ENCODE peak calls at places on chromosome 12, in seven cellular contexts. O is stomach, B is adrenal gland, X is ovary, Y is endothelial cell of umbilical vein, G is gastrocnemius medialis, R is uterus. T is an unnamed sample.

GRCh38 chr12:112163056-112163455 is 37.7 kb downstream of the TRAFD1 start:
- DNase-seq in O (no peak), B (no peak), X (no peak), Y (no peak), G (no peak), R (no peak), T (no peak)

GRCh38 chr12:45688188-45688587 is 41.3 kb upstream of the ARID2 start:
- DNase-seq in O (no peak), B (no peak), X (no peak), Y (no peak), G (no peak), R (no peak), T (no peak)

GRCh38 chr12:124688356-124688992 is 121.1 kb upstream of the NCOR2 start:
- DNase-seq in O (no peak), B (no peak), X (no peak), Y (peak; percentile 56), G (no peak), R (no peak), T (no peak)

GRCh38 chr12:29242921-29243431 is 93.9 kb downstream of the FAR2 start:
- DNase-seq in O (no peak), B (peak; percentile 5), X (no peak), Y (peak; percentile 97), G (no peak), R (no peak), T (no peak)

GRCh38 chr12:25811656-25812126 is 146.8 kb upstream of the RASSF8 start:
- DNase-seq in O (no peak), B (no peak), X (no peak), Y (peak; percentile 73), G (no peak), R (no peak), T (no peak)

GRCh38 chr12:79725987-79726386 is 35.2 kb upstream of the PAWR start:
- DNase-seq in O (no peak), B (no peak), X (no peak), Y (no peak), G (no peak), R (no peak), T (no peak)

GRCh38 chr12:10941916-10942607 is 3.0 kb upstream of the TAS2R14 start:
- DNase-seq in O (no peak), B (no peak), X (no peak), Y (no peak), G (no peak), R (no peak), T (no peak)

GRCh38 chr12:127063339-127064090 is 1203.5 kb upstream of the TMEM132C start:
- DNase-seq in O (no peak), B (no peak), X (no peak), Y (no peak), G (no peak), R (no peak), T (no peak)

GRCh38 chr12:86697916-86698315 is 441.7 kb upstream of the MGAT4C start:
- DNase-seq in O (no peak), B (no peak), X (no peak), Y (no peak), G (no peak), R (no peak), T (no peak)

GRCh38 chr12:132309162-132310086 is 20.0 kb downstream of the GALNT9 start:
- DNase-seq in O (no peak), B (no peak), X (no peak), Y (no peak), G (no peak), R (no peak), T (no peak)

GRCh38 chr12:83102499-83102898 is 415.8 kb downstream of the TMTC2 start:
- DNase-seq in O (no peak), B (no peak), X (no peak), Y (peak; percentile 54), G (no peak), R (no peak), T (no peak)

GRCh38 chr12:81257952-81258551 is 180.2 kb downstream of the ACSS3 start:
- DNase-seq in O (no peak), B (no peak), X (no peak), Y (peak; percentile 66), G (no peak), R (no peak), T (no peak)

GRCh38 chr12:48826209-48826855 is 8.0 kb downstream of the CACNB3 start:
- DNase-seq in O (no peak), B (no peak), X (no peak), Y (no peak), G (no peak), R (no peak), T (no peak)

GRCh38 chr12:107894589-107894988 is 120.1 kb downstream of the ASCL4 start:
- DNase-seq in O (no peak), B (no peak), X (no peak), Y (no peak), G (no peak), R (no peak), T (no peak)

GRCh38 chr12:60191676-60192359 is 596.0 kb downstream of the SLC16A7 start:
- DNase-seq in O (no peak), B (no peak), X (no peak), Y (peak; percentile 34), G (no peak), R (no peak), T (no peak)

DNA sequence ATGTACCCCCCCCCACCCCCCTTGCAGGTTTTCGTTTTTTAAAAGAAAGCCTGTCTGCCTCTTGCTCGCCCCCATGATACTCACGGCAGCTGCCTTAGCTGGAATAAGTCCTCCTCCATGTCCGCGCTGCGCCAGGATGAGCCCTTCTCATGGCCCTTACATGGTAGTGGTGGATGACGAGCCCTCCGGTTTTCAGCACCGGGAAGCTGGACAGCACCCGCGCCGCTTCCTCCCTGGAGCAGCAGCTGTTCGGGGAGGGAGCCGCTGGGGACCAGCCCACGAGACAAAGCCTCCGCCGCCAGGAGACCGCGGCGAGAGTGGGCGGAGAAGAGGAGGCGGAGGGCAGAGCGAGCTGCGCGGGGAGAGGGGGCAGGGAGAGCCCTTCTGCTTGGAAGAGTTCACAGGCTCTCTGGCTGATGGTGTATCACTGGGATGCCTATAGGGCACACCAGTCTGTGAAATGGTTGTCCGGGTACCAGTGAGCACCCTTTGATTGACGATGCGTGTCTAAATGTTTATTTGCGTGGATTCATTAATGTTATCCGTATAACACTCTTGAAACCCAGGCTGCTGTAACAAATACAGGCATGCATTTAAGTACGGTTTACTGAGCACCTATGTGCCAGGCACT is at the start of gene SVOP:
- DNase-seq in O (peak; percentile 58), B (peak; percentile 85), X (peak; percentile 45), Y (peak; percentile 75), G (peak; percentile 11), R (peak; percentile 54), T (peak; percentile 89)
- TF ChIP-seq POLR2A in O (no peak), B (no peak), X (no peak), Y (no peak), G (no peak), R (no peak), T (no peak)

DNA sequence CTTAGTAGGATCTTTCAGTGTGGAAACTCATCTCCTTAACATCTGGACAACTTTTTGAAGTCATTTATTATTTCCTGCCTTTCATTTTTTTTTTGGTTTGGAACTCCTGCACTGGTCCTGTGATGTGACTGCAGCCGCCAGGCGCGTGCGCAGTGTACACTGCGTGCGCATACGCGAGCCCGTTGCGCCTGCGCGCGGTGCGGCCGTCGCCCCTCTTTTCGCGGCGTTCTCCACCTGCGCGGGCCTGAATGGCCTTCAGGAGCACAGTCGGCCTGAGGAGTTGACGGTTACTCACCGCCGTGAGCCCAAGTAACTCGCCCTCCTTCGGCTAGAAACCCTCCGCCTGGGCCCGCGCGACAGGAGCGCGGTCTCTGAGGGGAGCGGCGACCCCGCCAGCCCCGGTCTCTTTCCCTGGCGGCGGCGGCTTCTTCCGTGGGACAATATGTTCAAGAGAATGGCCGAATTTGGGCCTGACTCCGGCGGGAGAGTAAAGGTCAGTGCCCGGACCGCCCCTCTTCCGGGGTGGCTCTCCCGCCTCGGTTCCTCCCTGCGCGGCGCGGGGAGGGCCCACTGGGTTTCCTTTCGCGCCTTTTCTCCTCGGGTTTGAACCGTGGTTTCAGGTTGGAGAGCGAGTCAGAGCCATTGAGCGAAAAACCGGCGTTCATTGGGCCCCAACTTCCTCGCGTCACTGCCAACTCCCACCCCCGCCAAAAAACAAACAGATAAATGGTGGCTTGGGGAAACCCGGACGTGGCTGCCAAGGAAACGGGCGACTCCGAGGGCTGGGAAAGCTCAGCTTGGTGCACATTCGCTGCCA is at the start of gene YEATS4:
- DNase-seq in O (peak; percentile 93), B (peak; percentile 89), X (peak; percentile 82), Y (peak; percentile 92), G (peak; percentile 51), R (peak; percentile 84), T (peak; percentile 86)
- TF ChIP-seq POLR2A in O (peak; percentile 42), B (peak; percentile 68), X (peak; percentile 63), Y (peak; percentile 68), G (peak; percentile 51), R (peak; percentile 39), T (no peak)

DNA sequence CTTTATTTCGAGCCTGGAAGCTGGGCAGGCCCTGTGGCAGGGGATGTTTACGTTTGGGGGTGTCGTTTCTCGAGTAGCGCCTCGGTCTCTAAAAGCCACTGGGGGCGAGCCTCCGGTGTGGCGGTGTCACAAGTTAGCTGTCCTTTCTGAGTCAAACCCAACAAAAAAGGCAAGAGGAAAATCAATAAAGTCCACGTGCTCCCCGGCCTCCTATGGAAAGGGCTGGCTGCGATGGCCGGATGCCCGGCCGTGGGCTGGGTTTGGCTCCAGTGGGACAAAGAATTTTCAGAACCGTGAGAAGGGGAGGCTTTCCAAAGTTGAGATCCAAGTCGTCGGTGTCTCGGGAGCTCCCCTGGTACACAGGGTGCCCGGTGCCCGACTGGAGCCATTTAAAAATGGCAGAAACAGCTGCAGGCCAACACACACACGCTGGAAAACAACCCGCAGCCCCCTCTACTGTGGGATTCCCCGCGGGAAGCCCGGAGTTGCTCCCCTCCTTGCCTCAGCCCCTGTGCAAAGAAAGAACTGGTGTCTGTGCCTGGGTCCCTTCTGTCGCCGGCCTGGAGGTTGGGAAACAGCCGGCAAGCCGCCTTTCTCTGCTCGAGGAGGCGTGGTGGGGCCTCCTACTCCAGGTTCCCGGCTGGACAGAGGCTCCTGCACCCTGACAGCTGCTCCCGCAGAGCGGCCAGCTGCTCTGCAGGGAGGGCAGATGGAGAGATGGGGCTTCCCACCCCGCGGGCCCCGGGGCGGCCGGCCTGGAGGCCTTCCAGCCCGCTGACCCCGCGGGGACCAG is 1.9 kb downstream of the BCL7A start:
- DNase-seq in O (peak; percentile 70), B (peak; percentile 76), X (peak; percentile 73), Y (peak; percentile 79), G (peak; percentile 67), R (peak; percentile 76), T (peak; percentile 54)
- TF ChIP-seq POLR2A in O (no peak), B (peak; percentile 80), X (no peak), Y (no peak), G (peak; percentile 76), R (peak; percentile 64), T (no peak)

DNA sequence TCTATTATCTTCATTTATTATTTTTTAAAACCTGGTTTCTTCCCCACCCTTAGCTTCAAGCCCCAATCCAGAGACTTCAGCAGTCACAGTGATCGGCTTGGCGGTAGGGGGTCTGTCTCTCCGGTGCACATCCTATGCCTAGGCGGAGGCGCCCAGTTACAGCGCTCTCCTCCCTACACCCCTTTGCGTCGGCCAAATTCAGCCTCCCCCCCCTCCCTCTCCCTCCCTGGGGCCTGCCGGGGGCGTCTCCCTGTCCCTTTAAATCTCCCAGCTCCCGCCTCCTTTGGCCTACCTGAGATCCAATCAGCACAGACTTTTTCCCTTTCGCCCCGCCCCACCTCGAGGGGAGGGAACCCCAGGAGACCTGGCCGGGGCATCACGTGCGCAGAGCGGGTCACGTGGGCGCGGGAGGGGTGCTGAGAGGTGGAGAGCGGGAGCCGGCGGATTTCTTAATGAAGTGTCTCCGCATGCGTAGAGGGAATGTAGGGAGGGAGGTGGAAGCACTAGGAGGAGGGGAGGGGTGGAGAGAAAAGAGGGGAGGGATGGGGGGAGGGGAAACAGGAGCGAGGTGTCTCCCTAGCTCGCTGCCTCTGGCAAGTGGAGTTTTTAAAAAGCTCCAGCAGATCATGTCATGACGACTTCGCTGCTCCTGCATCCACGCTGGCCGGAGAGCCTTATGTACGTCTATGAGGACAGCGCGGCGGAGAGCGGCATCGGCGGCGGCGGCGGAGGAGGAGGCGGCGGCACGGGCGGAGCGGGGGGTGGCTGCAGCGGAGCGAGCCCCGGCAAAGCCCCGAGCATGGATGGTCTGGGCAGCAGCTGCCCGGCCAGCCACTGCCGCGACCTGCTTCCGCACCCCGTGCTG is at the start of gene HOXC13:
- DNase-seq in O (no peak), B (peak; percentile 23), X (peak; percentile 70), Y (no peak), G (peak; percentile 64), R (peak; percentile 62), T (no peak)
- TF ChIP-seq POLR2A in O (no peak), B (no peak), X (no peak), Y (no peak), G (no peak), R (no peak), T (no peak)